ENCODE peak calls at places on chromosomes 7 and 10, in four cellular contexts. One of them, this sample, is unnamed.

GRCh38 chr10:95266674-95267095 is 24.1 kb downstream of the PDLIM1 start:
- DNase-seq in NCI-H1092: no peak
- DNase-seq in skeletal muscle cell: no peak
- DNase-seq in central memory CD8-positive, alpha-beta T cell: no peak
- DNase-seq in this sample: no peak

GRCh38 chr10:72344932-72345331 is 9.8 kb downstream of the DNAJB12 start:
- DNase-seq in NCI-H1092: no peak
- DNase-seq in skeletal muscle cell: no peak
- DNase-seq in central memory CD8-positive, alpha-beta T cell: no peak
- DNase-seq in this sample: no peak

GRCh38 chr10:91694170-91694794 is 61.4 kb upstream of the PPP1R3C start:
- DNase-seq in NCI-H1092: no peak
- DNase-seq in skeletal muscle cell: no peak
- DNase-seq in central memory CD8-positive, alpha-beta T cell: no peak
- DNase-seq in this sample: no peak

GRCh38 chr10:124354411-124355382 is 64.0 kb downstream of the OAT start:
- DNase-seq in NCI-H1092: no peak
- DNase-seq in skeletal muscle cell: no peak
- DNase-seq in central memory CD8-positive, alpha-beta T cell: no peak
- DNase-seq in this sample: peak; percentile 6

GRCh38 chr10:132938472-132939329 is 3.7 kb downstream of the CFAP46 start:
- DNase-seq in NCI-H1092: no peak
- DNase-seq in skeletal muscle cell: no peak
- DNase-seq in central memory CD8-positive, alpha-beta T cell: no peak
- DNase-seq in this sample: no peak

GRCh38 chr7:42014625-42015412 is 222.2 kb downstream of the GLI3 start:
- DNase-seq in NCI-H1092: no peak
- DNase-seq in skeletal muscle cell: no peak
- DNase-seq in central memory CD8-positive, alpha-beta T cell: no peak
- DNase-seq in this sample: no peak

GRCh38 chr7:14420768-14421167 is 431.3 kb upstream of the ETV1 start:
- DNase-seq in NCI-H1092: no peak
- DNase-seq in skeletal muscle cell: no peak
- DNase-seq in central memory CD8-positive, alpha-beta T cell: no peak
- DNase-seq in this sample: no peak

GRCh38 chr7:20542594-20542993 is 72.9 kb upstream of the ABCB5 start:
- DNase-seq in NCI-H1092: no peak
- DNase-seq in skeletal muscle cell: no peak
- DNase-seq in central memory CD8-positive, alpha-beta T cell: no peak
- DNase-seq in this sample: no peak

GRCh38 chr7:150927157-150927953 is 50.8 kb downstream of the KCNH2 start:
- DNase-seq in NCI-H1092: no peak
- DNase-seq in skeletal muscle cell: no peak
- DNase-seq in central memory CD8-positive, alpha-beta T cell: no peak
- DNase-seq in this sample: no peak

GRCh38 chr10:122301055-122301810 is 30.1 kb downstream of the BTBD16 start:
- DNase-seq in NCI-H1092: no peak
- DNase-seq in skeletal muscle cell: no peak
- DNase-seq in central memory CD8-positive, alpha-beta T cell: no peak
- DNase-seq in this sample: no peak

GRCh38 chr10:86664370-86665217 is 3.7 kb upstream of the LDB3 start:
- DNase-seq in NCI-H1092: no peak
- DNase-seq in skeletal muscle cell: no peak
- DNase-seq in central memory CD8-positive, alpha-beta T cell: no peak
- DNase-seq in this sample: no peak

GRCh38 chr10:78207776-78208175 is 174.1 kb downstream of the RPS24 start:
- DNase-seq in NCI-H1092: no peak
- DNase-seq in skeletal muscle cell: no peak
- DNase-seq in central memory CD8-positive, alpha-beta T cell: no peak
- DNase-seq in this sample: no peak

GRCh38 chr7:2012981-2013380 is 219.8 kb downstream of the MAD1L1 start:
- DNase-seq in NCI-H1092: peak; percentile 73
- DNase-seq in skeletal muscle cell: no peak
- DNase-seq in central memory CD8-positive, alpha-beta T cell: no peak
- DNase-seq in this sample: no peak

GRCh38 chr7:22943997-22944396 is 69.9 kb downstream of the HYCC1 start:
- DNase-seq in NCI-H1092: no peak
- DNase-seq in skeletal muscle cell: peak; percentile 67
- DNase-seq in central memory CD8-positive, alpha-beta T cell: no peak
- DNase-seq in this sample: peak; percentile 68

GRCh38 chr10:44468965-44469364 is 84.1 kb upstream of the CXCL12 start:
- DNase-seq in NCI-H1092: no peak
- DNase-seq in skeletal muscle cell: no peak
- DNase-seq in central memory CD8-positive, alpha-beta T cell: no peak
- DNase-seq in this sample: no peak

GRCh38 chr10:98431016-98431415 is 15.7 kb downstream of the HPS1 start:
- DNase-seq in NCI-H1092: no peak
- DNase-seq in skeletal muscle cell: no peak
- DNase-seq in central memory CD8-positive, alpha-beta T cell: peak; percentile 4
- DNase-seq in this sample: no peak

GRCh38 chr10:27741173-27742091 is 4.2 kb downstream of the MKX start:
- DNase-seq in NCI-H1092: no peak
- DNase-seq in skeletal muscle cell: no peak
- DNase-seq in central memory CD8-positive, alpha-beta T cell: no peak
- DNase-seq in this sample: no peak

GRCh38 chr7:125506331-125506730 is 576.7 kb upstream of the POT1 start:
- DNase-seq in NCI-H1092: no peak
- DNase-seq in skeletal muscle cell: no peak
- DNase-seq in central memory CD8-positive, alpha-beta T cell: no peak
- DNase-seq in this sample: no peak

GRCh38 chr10:73931767-73932624 is 21.1 kb downstream of the PLAU start:
- DNase-seq in NCI-H1092: no peak
- DNase-seq in skeletal muscle cell: no peak
- DNase-seq in central memory CD8-positive, alpha-beta T cell: no peak
- DNase-seq in this sample: no peak

GRCh38 chr10:102322914-102323313 is 72.6 kb upstream of the NFKB2 start:
- DNase-seq in NCI-H1092: no peak
- DNase-seq in skeletal muscle cell: no peak
- DNase-seq in central memory CD8-positive, alpha-beta T cell: peak; percentile 26
- DNase-seq in this sample: no peak

GRCh38 chr10:1309969-1310789 is 254.0 kb downstream of the WDR37 start:
- DNase-seq in NCI-H1092: no peak
- DNase-seq in skeletal muscle cell: no peak
- DNase-seq in central memory CD8-positive, alpha-beta T cell: no peak
- DNase-seq in this sample: no peak

GRCh38 chr7:12431886-12432285 is 28.2 kb upstream of the VWDE start:
- DNase-seq in NCI-H1092: no peak
- DNase-seq in skeletal muscle cell: no peak
- DNase-seq in central memory CD8-positive, alpha-beta T cell: no peak
- DNase-seq in this sample: no peak

GRCh38 chr10:77833225-77833624 is 93.3 kb downstream of the DLG5 start:
- DNase-seq in NCI-H1092: no peak
- DNase-seq in skeletal muscle cell: no peak
- DNase-seq in central memory CD8-positive, alpha-beta T cell: no peak
- DNase-seq in this sample: no peak

GRCh38 chr7:116687801-116688201 is 15.8 kb downstream of the MET start:
- DNase-seq in NCI-H1092: no peak
- DNase-seq in skeletal muscle cell: peak; percentile 61
- DNase-seq in central memory CD8-positive, alpha-beta T cell: no peak
- DNase-seq in this sample: peak; percentile 24

GRCh38 chr10:87961314-87961713 is 97.9 kb downstream of the PTEN start:
- DNase-seq in NCI-H1092: no peak
- DNase-seq in skeletal muscle cell: peak; percentile 38
- DNase-seq in central memory CD8-positive, alpha-beta T cell: no peak
- DNase-seq in this sample: no peak

GRCh38 chr7:126702242-126703016 is 550.3 kb downstream of the GRM8 start:
- DNase-seq in NCI-H1092: no peak
- DNase-seq in skeletal muscle cell: no peak
- DNase-seq in central memory CD8-positive, alpha-beta T cell: no peak
- DNase-seq in this sample: no peak

GRCh38 chr7:42233166-42233565 is 3.8 kb downstream of the GLI3 start:
- DNase-seq in NCI-H1092: no peak
- DNase-seq in skeletal muscle cell: no peak
- DNase-seq in central memory CD8-positive, alpha-beta T cell: no peak
- DNase-seq in this sample: no peak

GRCh38 chr10:30027057-30028005 is 32.1 kb downstream of the JCAD start:
- DNase-seq in NCI-H1092: no peak
- DNase-seq in skeletal muscle cell: no peak
- DNase-seq in central memory CD8-positive, alpha-beta T cell: peak; percentile 94
- DNase-seq in this sample: no peak

GRCh38 chr10:118504044-118504944 is 91.2 kb downstream of the PRLHR start:
- DNase-seq in NCI-H1092: no peak
- DNase-seq in skeletal muscle cell: peak; percentile 53
- DNase-seq in central memory CD8-positive, alpha-beta T cell: no peak
- DNase-seq in this sample: no peak

This sample was measured in AG04450.